ENCODE peak calls at places on chromosomes 16 and 17, in ten cellular contexts. One of them, this sample, is unnamed.

GRCh38 chr16:51431517-51432241 is 280.6 kb upstream of the SALL1 start:
- DNase-seq in tibial nerve: no peak
- DNase-seq in thoracic aorta: no peak
- DNase-seq in A549: peak
- DNase-seq in lung: no peak
- DNase-seq in IMR-90: peak
- DNase-seq in AG09309: peak
- DNase-seq in A673: peak
- DNase-seq in neural progenitor cell: peak
- DNase-seq in heart left ventricle: no peak
- DNase-seq in this sample: peak

GRCh38 chr16:71698491-71698890 is 26.0 kb downstream of the PHLPP2 start:
- DNase-seq in A549: no peak
- DNase-seq in AG09309: no peak
- DNase-seq in lung: no peak
- DNase-seq in A673: no peak
- DNase-seq in heart left ventricle: no peak
- DNase-seq in tibial nerve: no peak
- DNase-seq in neural progenitor cell: no peak
- DNase-seq in IMR-90: no peak
- DNase-seq in thoracic aorta: no peak
- DNase-seq in this sample: no peak

GRCh38 chr17:43772877-43773648 is 5.7 kb downstream of the DUSP3 start:
- DNase-seq in thoracic aorta: peak
- DNase-seq in lung: no peak
- DNase-seq in A549: no peak
- DNase-seq in tibial nerve: peak
- DNase-seq in IMR-90: no peak
- DNase-seq in AG09309: no peak
- DNase-seq in neural progenitor cell: no peak
- DNase-seq in A673: no peak
- DNase-seq in heart left ventricle: peak
- DNase-seq in this sample: no peak

GRCh38 chr16:21159281-21159951 is 942 bp downstream of the LDAF1 start:
- DNase-seq in lung: peak
- DNase-seq in AG09309: no peak
- DNase-seq in IMR-90: no peak
- DNase-seq in tibial nerve: peak
- DNase-seq in A549: no peak
- DNase-seq in A673: no peak
- DNase-seq in heart left ventricle: peak
- DNase-seq in neural progenitor cell: peak
- DNase-seq in thoracic aorta: no peak
- DNase-seq in this sample: no peak

GRCh38 chr16:67661101-67661661 is 421 bp downstream of the PARD6A start:
- DNase-seq in thoracic aorta: no peak
- DNase-seq in AG09309: no peak
- DNase-seq in heart left ventricle: no peak
- DNase-seq in tibial nerve: no peak
- DNase-seq in lung: no peak
- DNase-seq in neural progenitor cell: peak
- DNase-seq in A673: no peak
- DNase-seq in A549: peak
- DNase-seq in IMR-90: peak
- DNase-seq in this sample: peak

GRCh38 chr17:33260638-33261037 is 32.5 kb downstream of the ASIC2 start:
- DNase-seq in heart left ventricle: no peak
- DNase-seq in thoracic aorta: no peak
- DNase-seq in lung: no peak
- DNase-seq in IMR-90: no peak
- DNase-seq in A549: no peak
- DNase-seq in neural progenitor cell: no peak
- DNase-seq in tibial nerve: no peak
- DNase-seq in A673: no peak
- DNase-seq in AG09309: no peak
- DNase-seq in this sample: no peak

GRCh38 chr17:63836811-63837210 is 5.7 kb downstream of the SMARCD2 start:
- DNase-seq in neural progenitor cell: no peak
- DNase-seq in thoracic aorta: no peak
- DNase-seq in lung: no peak
- DNase-seq in tibial nerve: no peak
- DNase-seq in A549: no peak
- DNase-seq in heart left ventricle: no peak
- DNase-seq in IMR-90: no peak
- DNase-seq in AG09309: no peak
- DNase-seq in A673: no peak
- DNase-seq in this sample: no peak

GRCh38 chr17:70905796-70906195 is 736.5 kb downstream of the KCNJ2 start:
- DNase-seq in neural progenitor cell: no peak
- DNase-seq in A549: no peak
- DNase-seq in thoracic aorta: peak
- DNase-seq in IMR-90: peak
- DNase-seq in A673: no peak
- DNase-seq in AG09309: peak
- DNase-seq in heart left ventricle: peak
- DNase-seq in tibial nerve: peak
- DNase-seq in lung: peak
- DNase-seq in this sample: peak

GRCh38 chr17:82871776-82872561 is 32.1 kb upstream of the ZNF750 start:
- DNase-seq in AG09309: no peak
- DNase-seq in heart left ventricle: no peak
- DNase-seq in lung: no peak
- DNase-seq in thoracic aorta: no peak
- DNase-seq in A549: no peak
- DNase-seq in tibial nerve: no peak
- DNase-seq in IMR-90: no peak
- DNase-seq in A673: no peak
- DNase-seq in neural progenitor cell: no peak
- DNase-seq in this sample: no peak
- TF ChIP-seq CTCF in AG09309: no peak
- TF ChIP-seq CTCF in heart left ventricle: no peak
- TF ChIP-seq CTCF in lung: no peak
- TF ChIP-seq CTCF in thoracic aorta: no peak
- TF ChIP-seq CTCF in A549: no peak
- TF ChIP-seq CTCF in tibial nerve: no peak
- TF ChIP-seq CTCF in IMR-90: no peak
- TF ChIP-seq CTCF in A673: no peak
- TF ChIP-seq CTCF in neural progenitor cell: no peak
- TF ChIP-seq CTCF in this sample: no peak

GRCh38 chr17:3922765-3923164 is 6.5 kb upstream of the P2RX1 start:
- DNase-seq in IMR-90: no peak
- DNase-seq in A673: no peak
- DNase-seq in thoracic aorta: no peak
- DNase-seq in tibial nerve: no peak
- DNase-seq in A549: no peak
- DNase-seq in AG09309: no peak
- DNase-seq in lung: no peak
- DNase-seq in heart left ventricle: no peak
- DNase-seq in neural progenitor cell: no peak
- DNase-seq in this sample: no peak

GRCh38 chr17:3925684-3926537 is 9.6 kb upstream of the P2RX1 start:
- DNase-seq in neural progenitor cell: no peak
- DNase-seq in heart left ventricle: no peak
- DNase-seq in A673: no peak
- DNase-seq in lung: no peak
- DNase-seq in thoracic aorta: no peak
- DNase-seq in AG09309: no peak
- DNase-seq in tibial nerve: no peak
- DNase-seq in A549: no peak
- DNase-seq in IMR-90: no peak
- DNase-seq in this sample: no peak

GRCh38 chr17:3923466-3924190 is 7.4 kb upstream of the P2RX1 start:
- DNase-seq in A549: no peak
- DNase-seq in A673: no peak
- DNase-seq in AG09309: no peak
- DNase-seq in IMR-90: no peak
- DNase-seq in heart left ventricle: no peak
- DNase-seq in lung: no peak
- DNase-seq in tibial nerve: no peak
- DNase-seq in neural progenitor cell: no peak
- DNase-seq in thoracic aorta: no peak
- DNase-seq in this sample: no peak

GRCh38 chr17:3926860-3927627 is 10.8 kb upstream of the P2RX1 start:
- DNase-seq in thoracic aorta: no peak
- DNase-seq in heart left ventricle: no peak
- DNase-seq in neural progenitor cell: no peak
- DNase-seq in lung: no peak
- DNase-seq in A549: no peak
- DNase-seq in tibial nerve: no peak
- DNase-seq in AG09309: no peak
- DNase-seq in IMR-90: no peak
- DNase-seq in A673: no peak
- DNase-seq in this sample: no peak

GRCh38 chr17:3924421-3925350 is 8.4 kb upstream of the P2RX1 start:
- DNase-seq in lung: no peak
- DNase-seq in tibial nerve: no peak
- DNase-seq in AG09309: no peak
- DNase-seq in A549: no peak
- DNase-seq in A673: no peak
- DNase-seq in thoracic aorta: no peak
- DNase-seq in IMR-90: no peak
- DNase-seq in heart left ventricle: no peak
- DNase-seq in neural progenitor cell: no peak
- DNase-seq in this sample: no peak
- H3K4me3 ChIP-seq in lung: no peak
- H3K4me3 ChIP-seq in tibial nerve: no peak
- H3K4me3 ChIP-seq in AG09309: no peak
- H3K4me3 ChIP-seq in A549: no peak
- H3K4me3 ChIP-seq in A673: no peak
- H3K4me3 ChIP-seq in thoracic aorta: no peak
- H3K4me3 ChIP-seq in IMR-90: no peak
- H3K4me3 ChIP-seq in heart left ventricle: no peak
- H3K4me3 ChIP-seq in neural progenitor cell: no peak
- H3K4me3 ChIP-seq in this sample: no peak

GRCh38 chr17:50090071-50090470 is 5.1 kb upstream of the PDK2 start:
- DNase-seq in thoracic aorta: no peak
- DNase-seq in tibial nerve: no peak
- DNase-seq in AG09309: no peak
- DNase-seq in heart left ventricle: no peak
- DNase-seq in A673: no peak
- DNase-seq in neural progenitor cell: no peak
- DNase-seq in IMR-90: no peak
- DNase-seq in lung: no peak
- DNase-seq in A549: no peak
- DNase-seq in this sample: no peak

GRCh38 chr17:50087912-50088405 is 7.2 kb upstream of the PDK2 start:
- DNase-seq in thoracic aorta: no peak
- DNase-seq in tibial nerve: no peak
- DNase-seq in A673: no peak
- DNase-seq in heart left ventricle: no peak
- DNase-seq in IMR-90: no peak
- DNase-seq in neural progenitor cell: no peak
- DNase-seq in lung: no peak
- DNase-seq in A549: no peak
- DNase-seq in AG09309: no peak
- DNase-seq in this sample: no peak

GRCh38 chr17:50090971-50091950 is 3.9 kb upstream of the PDK2 start:
- DNase-seq in lung: no peak
- DNase-seq in A549: no peak
- DNase-seq in thoracic aorta: no peak
- DNase-seq in neural progenitor cell: no peak
- DNase-seq in tibial nerve: no peak
- DNase-seq in IMR-90: no peak
- DNase-seq in A673: no peak
- DNase-seq in AG09309: no peak
- DNase-seq in heart left ventricle: no peak
- DNase-seq in this sample: no peak

GRCh38 chr17:50088952-50089825 is 6.0 kb upstream of the PDK2 start:
- DNase-seq in AG09309: no peak
- DNase-seq in neural progenitor cell: no peak
- DNase-seq in lung: no peak
- DNase-seq in A549: no peak
- DNase-seq in IMR-90: no peak
- DNase-seq in thoracic aorta: no peak
- DNase-seq in tibial nerve: no peak
- DNase-seq in A673: no peak
- DNase-seq in heart left ventricle: no peak
- DNase-seq in this sample: no peak

DNA sequence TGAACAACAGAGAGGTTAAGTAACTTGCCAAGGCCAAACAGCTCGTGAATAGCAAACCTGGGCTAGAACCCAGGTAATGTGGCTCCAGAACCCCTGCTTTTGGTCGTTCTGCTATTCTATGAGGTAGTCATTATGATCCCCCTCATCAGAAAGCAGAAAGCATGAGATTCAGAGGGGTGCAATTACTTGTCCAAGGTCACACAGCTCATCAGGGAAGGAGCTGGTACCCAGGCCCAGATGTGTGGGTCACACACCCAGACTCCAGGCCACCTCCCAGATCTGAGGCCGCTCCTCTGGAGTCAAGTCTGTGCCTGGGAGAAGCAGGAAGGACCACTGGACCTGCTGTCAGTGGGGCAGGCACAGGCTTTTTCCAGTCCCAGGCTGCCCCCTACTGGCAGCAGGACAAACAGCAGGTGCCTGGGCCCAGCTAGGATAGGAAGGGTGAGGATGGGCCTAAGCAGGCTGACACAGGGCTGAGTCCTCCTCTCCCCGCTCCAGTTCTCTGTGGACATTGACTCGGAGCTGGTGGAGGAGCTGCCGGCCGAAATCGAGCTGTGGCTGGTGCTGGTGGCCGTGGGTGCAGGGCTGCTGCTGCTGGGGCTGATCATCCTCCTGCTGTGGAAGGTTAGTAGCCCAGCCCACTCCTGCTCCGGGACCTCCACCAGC is 7.8 kb upstream of the PDK2 start:
- DNase-seq in AG09309: no peak
- DNase-seq in tibial nerve: peak
- DNase-seq in neural progenitor cell: peak
- DNase-seq in IMR-90: peak
- DNase-seq in A673: peak
- DNase-seq in A549: peak
- DNase-seq in lung: peak
- DNase-seq in heart left ventricle: peak
- DNase-seq in thoracic aorta: no peak
- DNase-seq in this sample: peak
- TF ChIP-seq CTCF in AG09309: peak
- TF ChIP-seq CTCF in tibial nerve: peak
- TF ChIP-seq CTCF in neural progenitor cell: peak
- TF ChIP-seq CTCF in IMR-90: peak
- TF ChIP-seq CTCF in A673: peak
- TF ChIP-seq CTCF in A549: peak
- TF ChIP-seq CTCF in lung: peak
- TF ChIP-seq CTCF in heart left ventricle: no peak
- TF ChIP-seq CTCF in thoracic aorta: peak
- TF ChIP-seq CTCF in this sample: peak

GRCh38 chr17:48587276-48588073 is 2.6 kb downstream of the HOXB3 start:
- DNase-seq in A673: peak
- DNase-seq in heart left ventricle: no peak
- DNase-seq in AG09309: no peak
- DNase-seq in IMR-90: peak
- DNase-seq in thoracic aorta: no peak
- DNase-seq in A549: no peak
- DNase-seq in neural progenitor cell: no peak
- DNase-seq in lung: no peak
- DNase-seq in tibial nerve: no peak
- DNase-seq in this sample: no peak

GRCh38 chr17:48579738-48580543 is 1.8 kb upstream of the HOXB4 start:
- DNase-seq in A673: no peak
- DNase-seq in A549: no peak
- DNase-seq in neural progenitor cell: no peak
- DNase-seq in AG09309: no peak
- DNase-seq in lung: no peak
- DNase-seq in tibial nerve: no peak
- DNase-seq in heart left ventricle: no peak
- DNase-seq in thoracic aorta: no peak
- DNase-seq in IMR-90: peak
- DNase-seq in this sample: no peak

GRCh38 chr17:48582750-48583069 is 4.6 kb upstream of the HOXB4 start:
- DNase-seq in neural progenitor cell: no peak
- DNase-seq in heart left ventricle: no peak
- DNase-seq in tibial nerve: no peak
- DNase-seq in A549: no peak
- DNase-seq in AG09309: no peak
- DNase-seq in lung: no peak
- DNase-seq in IMR-90: no peak
- DNase-seq in A673: no peak
- DNase-seq in thoracic aorta: no peak
- DNase-seq in this sample: no peak

GRCh38 chr17:48586355-48586924 is 3.6 kb downstream of the HOXB3 start:
- DNase-seq in heart left ventricle: no peak
- DNase-seq in thoracic aorta: no peak
- DNase-seq in neural progenitor cell: no peak
- DNase-seq in IMR-90: peak
- DNase-seq in lung: no peak
- DNase-seq in A549: no peak
- DNase-seq in A673: peak
- DNase-seq in AG09309: no peak
- DNase-seq in tibial nerve: no peak
- DNase-seq in this sample: no peak

GRCh38 chr17:48583708-48584582 is 5.8 kb upstream of the HOXB4 start:
- DNase-seq in A673: no peak
- DNase-seq in IMR-90: peak
- DNase-seq in thoracic aorta: no peak
- DNase-seq in AG09309: no peak
- DNase-seq in lung: no peak
- DNase-seq in A549: no peak
- DNase-seq in heart left ventricle: no peak
- DNase-seq in tibial nerve: no peak
- DNase-seq in neural progenitor cell: no peak
- DNase-seq in this sample: peak
- H3K4me3 ChIP-seq in A673: no peak
- H3K4me3 ChIP-seq in IMR-90: peak
- H3K4me3 ChIP-seq in thoracic aorta: no peak
- H3K4me3 ChIP-seq in AG09309: no peak
- H3K4me3 ChIP-seq in lung: no peak
- H3K4me3 ChIP-seq in A549: no peak
- H3K4me3 ChIP-seq in heart left ventricle: no peak
- H3K4me3 ChIP-seq in tibial nerve: no peak
- H3K4me3 ChIP-seq in neural progenitor cell: no peak
- H3K4me3 ChIP-seq in this sample: no peak